ENCODE peak calls at places on chromosomes 16 and 17, in seven cellular contexts. D is HFF-Myc; K is A549; Y is hepatocyte; J is gastrocnemius medialis; B is nephron progenitor cell; S is CD8-positive, alpha-beta T cell. T is an unnamed sample.
A peak's percentile ranks its signal among the peaks of the same experiment; 100 is the strongest.

GRCh38 chr16:16863672-16864071 is 484.7 kb downstream of the NPIPA7 start:
- DNase-seq in D (no peak), K (no peak), Y (no peak), J (no peak), B (no peak), S (no peak), T (no peak)

GRCh38 chr17:39774043-39774442 is 36.3 kb downstream of the GRB7 start:
- DNase-seq in D (no peak), K (no peak), Y (no peak), J (no peak), B (no peak), S (no peak), T (no peak)

GRCh38 chr17:43871947-43872690 is 25.1 kb downstream of the CD300LG start:
- DNase-seq in D (no peak), K (no peak), Y (no peak), J (no peak), B (no peak), S (no peak), T (no peak)

GRCh38 chr16:57134982-57135381 is 42.6 kb downstream of the CPNE2 start:
- DNase-seq in D (no peak), K (no peak), Y (no peak), J (no peak), B (no peak), S (peak; percentile 68), T (no peak)

GRCh38 chr16:79845734-79846135 is 245.2 kb upstream of the MAF start:
- DNase-seq in D (no peak), K (peak; percentile 21), Y (no peak), J (no peak), B (no peak), S (no peak), T (no peak)

GRCh38 chr16:5502467-5502869 is 404.9 kb upstream of the EEF2KMT start:
- DNase-seq in D (no peak), K (peak; percentile 17), Y (peak; percentile 73), J (no peak), B (peak; percentile 53), S (no peak), T (no peak)

GRCh38 chr16:12390644-12391043 is 413.0 kb downstream of the CPPED1 start:
- DNase-seq in D (no peak), K (no peak), Y (no peak), J (no peak), B (no peak), S (no peak), T (no peak)

GRCh38 chr17:77735341-77736206 is 222.9 kb upstream of the TNRC6C start:
- DNase-seq in D (no peak), K (no peak), Y (peak; percentile 72), J (no peak), B (no peak), S (peak; percentile 42), T (no peak)

GRCh38 chr16:31357324-31358156 is 2.6 kb downstream of the ITGAX start:
- DNase-seq in D (no peak), K (no peak), Y (no peak), J (peak; percentile 32), B (no peak), S (no peak), T (no peak)

GRCh38 chr17:63476857-63477470 is at the start of gene ACE:
- DNase-seq in D (no peak), K (peak; percentile 62), Y (peak; percentile 86), J (no peak), B (peak; percentile 66), S (peak; percentile 60), T (peak; percentile 85)

GRCh38 chr17:17944743-17945142 is 27.5 kb downstream of the TOM1L2 start:
- DNase-seq in D (no peak), K (no peak), Y (no peak), J (no peak), B (no peak), S (no peak), T (no peak)

GRCh38 chr16:56861756-56862155 is 3.3 kb upstream of the SLC12A3 start:
- DNase-seq in D (no peak), K (no peak), Y (no peak), J (no peak), B (no peak), S (no peak), T (no peak)

GRCh38 chr16:68737046-68737729 is at the start of gene CDH1:
- DNase-seq in D (no peak), K (no peak), Y (peak; percentile 94), J (no peak), B (peak; percentile 59), S (peak; percentile 50), T (peak; percentile 70)

GRCh38 chr17:65684631-65685030 is 123.2 kb upstream of the AXIN2 start:
- DNase-seq in D (no peak), K (no peak), Y (no peak), J (no peak), B (no peak), S (no peak), T (no peak)

GRCh38 chr16:76676356-76676755 is 399.2 kb downstream of the CNTNAP4 start:
- DNase-seq in D (no peak), K (no peak), Y (peak; percentile 64), J (no peak), B (no peak), S (no peak), T (no peak)

GRCh38 chr17:57662644-57663308 is 82.3 kb downstream of the CCDC182 start:
- DNase-seq in D (peak; percentile 96), K (peak; percentile 64), Y (peak; percentile 96), J (peak; percentile 95), B (peak; percentile 94), S (no peak), T (no peak)

GRCh38 chr16:23575834-23576233 is 18.3 kb downstream of the UBFD1 start:
- DNase-seq in D (no peak), K (no peak), Y (no peak), J (no peak), B (no peak), S (no peak), T (no peak)

GRCh38 chr17:31266042-31266441 is 31.0 kb downstream of the OMG start:
- DNase-seq in D (no peak), K (peak; percentile 25), Y (no peak), J (no peak), B (no peak), S (no peak), T (no peak)
- TF ChIP-seq CTCF in D (peak; percentile 32), K (peak; percentile 37), Y (peak; percentile 4), J (no peak), B (peak; percentile 8), S (peak; percentile 33), T (no peak)

DNA sequence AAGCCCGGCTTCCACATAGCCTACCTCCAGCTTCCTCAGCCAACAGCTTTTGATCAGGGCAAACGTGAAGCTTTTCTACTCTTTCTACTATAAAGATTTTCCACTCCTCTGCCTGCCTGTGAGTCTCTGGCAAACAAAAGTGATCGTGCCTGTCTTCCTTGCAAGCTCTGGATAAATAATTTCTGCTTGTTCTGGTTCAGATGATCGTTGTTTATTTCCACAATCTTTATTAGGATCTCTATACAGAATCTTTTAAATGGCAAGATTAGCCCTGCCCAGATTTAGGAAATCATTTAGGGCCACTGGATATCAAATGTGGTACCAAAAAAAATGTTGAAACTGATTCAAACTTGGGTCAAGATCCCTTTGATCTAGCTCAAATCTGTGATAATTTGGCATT is 20.4 kb downstream of the KCNJ16 start:
- DNase-seq in D (no peak), K (no peak), Y (no peak), J (no peak), B (no peak), S (no peak), T (no peak)
- TF ChIP-seq CTCF in D (no peak), K (no peak), Y (no peak), J (no peak), B (no peak), S (no peak), T (no peak)

GRCh38 chr16:88732172-88732960 is 26.1 kb downstream of the CTU2 start:
- DNase-seq in D (no peak), K (peak; percentile 86), Y (no peak), J (no peak), B (no peak), S (no peak), T (no peak)

GRCh38 chr16:88734361-88734728 is 28.0 kb downstream of the CTU2 start:
- DNase-seq in D (no peak), K (no peak), Y (no peak), J (no peak), B (no peak), S (no peak), T (no peak)

GRCh38 chr16:88732961-88733294 is 26.6 kb downstream of the CTU2 start:
- DNase-seq in D (no peak), K (no peak), Y (no peak), J (no peak), B (no peak), S (no peak), T (no peak)

GRCh38 chr16:88735121-88735520 is 28.8 kb downstream of the CTU2 start:
- DNase-seq in D (no peak), K (no peak), Y (no peak), J (no peak), B (no peak), S (no peak), T (no peak)

GRCh38 chr16:88733630-88734360 is 27.5 kb downstream of the CTU2 start:
- DNase-seq in D (no peak), K (no peak), Y (no peak), J (no peak), B (no peak), S (no peak), T (no peak)
- TF ChIP-seq CTCF in D (no peak), K (no peak), Y (no peak), J (no peak), B (no peak), S (no peak), T (no peak)

DNA sequence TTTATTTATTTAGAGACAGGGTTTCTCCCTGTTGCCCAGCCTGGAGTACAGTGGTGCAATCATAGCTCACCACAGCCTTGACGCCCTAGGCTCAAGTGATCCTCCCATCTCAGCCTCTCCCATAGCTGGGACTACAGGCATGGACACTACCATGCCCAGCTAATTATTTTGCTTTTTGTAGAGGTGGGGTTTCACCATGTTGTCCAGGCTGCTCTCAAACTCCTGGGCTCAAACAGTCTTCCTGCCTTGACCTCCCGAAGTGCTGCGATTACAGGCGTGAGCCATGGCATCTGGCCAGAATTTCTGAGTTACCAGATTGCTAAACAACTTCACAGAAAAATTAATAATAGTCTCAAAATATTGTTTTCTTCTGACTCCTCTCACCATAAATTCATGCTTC is 21.7 kb downstream of the MOSMO start:
- DNase-seq in D (no peak), K (no peak), Y (no peak), J (no peak), B (no peak), S (no peak), T (no peak)
- TF ChIP-seq CTCF in D (no peak), K (no peak), Y (no peak), J (no peak), B (no peak), S (no peak), T (no peak)